ENCODE peak calls at places on chromosomes 1 and 21, in six cellular contexts. I is fibroblast of lung, B is Karpas-422, X is K562, E is SK-N-SH, R is HCT116. O is an unnamed sample.

GRCh38 chr1:7594714-7595295 is 176.3 kb upstream of the VAMP3 start:
- DNase-seq in I (no peak), B (no peak), X (no peak), E (no peak), R (no peak), O (no peak)

GRCh38 chr1:211625040-211625439 is 46.1 kb upstream of the SLC30A1 start:
- DNase-seq in I (peak; percentile 54), B (peak; percentile 71), X (peak; percentile 48), E (peak; percentile 48), R (no peak), O (no peak)

GRCh38 chr21:44051462-44051941 is 39.4 kb downstream of the TRAPPC10 start:
- DNase-seq in I (peak; percentile 52), B (no peak), X (no peak), E (no peak), R (no peak), O (no peak)

GRCh38 chr21:36692125-36692843 is 6.6 kb upstream of the SIM2 start:
- DNase-seq in I (no peak), B (no peak), X (no peak), E (no peak), R (no peak), O (no peak)

GRCh38 chr1:164823486-164824279 is 264.7 kb downstream of the PBX1 start:
- DNase-seq in I (peak; percentile 81), B (no peak), X (no peak), E (no peak), R (no peak), O (no peak)

GRCh38 chr1:119603695-119604094 is 44.4 kb downstream of the ZNF697 start:
- DNase-seq in I (no peak), B (no peak), X (no peak), E (no peak), R (no peak), O (no peak)

GRCh38 chr1:111735858-111736544 is 3.2 kb downstream of the INKA2 start:
- DNase-seq in I (peak; percentile 83), B (no peak), X (no peak), E (no peak), R (no peak), O (no peak)

GRCh38 chr1:160376525-160377131 is 9.8 kb downstream of the NHLH1 start:
- DNase-seq in I (peak; percentile 81), B (peak; percentile 88), X (peak; percentile 72), E (peak; percentile 79), R (peak; percentile 61), O (no peak)

GRCh38 chr1:85495556-85495955 is 30.6 kb upstream of the DDAH1 start:
- DNase-seq in I (no peak), B (no peak), X (no peak), E (no peak), R (peak; percentile 19), O (peak; percentile 73)

GRCh38 chr1:115031595-115031994 is 2.0 kb downstream of the TSHB start:
- DNase-seq in I (no peak), B (no peak), X (no peak), E (no peak), R (no peak), O (no peak)

GRCh38 chr1:50970508-50970885 is 452 bp downstream of the CDKN2C start:
- DNase-seq in I (no peak), B (no peak), X (no peak), E (no peak), R (no peak), O (no peak)

GRCh38 chr1:230823835-230824485 is 44.4 kb downstream of the C1orf198 start:
- DNase-seq in I (no peak), B (no peak), X (no peak), E (no peak), R (no peak), O (no peak)

GRCh38 chr1:9293512-9294439 is 1.1 kb downstream of the SPSB1 start:
- DNase-seq in I (peak; percentile 64), B (no peak), X (peak; percentile 61), E (peak; percentile 79), R (no peak), O (no peak)

GRCh38 chr1:116379057-116379630 is 6.1 kb downstream of the ATP1A1 start:
- DNase-seq in I (no peak), B (no peak), X (no peak), E (no peak), R (no peak), O (no peak)

GRCh38 chr21:46124083-46124925 is 26.4 kb downstream of the COL6A2 start:
- DNase-seq in I (no peak), B (no peak), X (no peak), E (peak; percentile 20), R (no peak), O (no peak)

GRCh38 chr1:59549903-59550302 is 253.0 kb downstream of the FGGY start:
- DNase-seq in I (peak; percentile 91), B (no peak), X (no peak), E (no peak), R (no peak), O (no peak)

GRCh38 chr1:69029649-69030048 is 532.8 kb upstream of the DEPDC1 start:
- DNase-seq in I (no peak), B (no peak), X (no peak), E (no peak), R (no peak), O (peak; percentile 2)

GRCh38 chr1:70436617-70437236 is 25.7 kb downstream of the CTH start:
- DNase-seq in I (peak; percentile 68), B (peak; percentile 70), X (no peak), E (no peak), R (no peak), O (no peak)

GRCh38 chr1:235411489-235412486 is 44.6 kb downstream of the TBCE start:
- DNase-seq in I (no peak), B (no peak), X (no peak), E (no peak), R (no peak), O (no peak)

GRCh38 chr1:107379826-107380225 is 239.0 kb downstream of the NTNG1 start:
- DNase-seq in I (no peak), B (no peak), X (no peak), E (no peak), R (no peak), O (no peak)

GRCh38 chr1:170594227-170594626 is 62.3 kb downstream of the GORAB start:
- DNase-seq in I (no peak), B (no peak), X (no peak), E (no peak), R (no peak), O (no peak)

GRCh38 chr1:227764019-227764391 is 28.8 kb downstream of the SNAP47 start:
- DNase-seq in I (no peak), B (no peak), X (no peak), E (no peak), R (no peak), O (peak; percentile 81)
- H3K27ac ChIP-seq in I (no peak overlapping the region), B (no peak overlapping the region), X (no peak overlapping the region), E (no peak overlapping the region), R (peak overlapping the region; percentile 44), O (no peak overlapping the region)

DNA sequence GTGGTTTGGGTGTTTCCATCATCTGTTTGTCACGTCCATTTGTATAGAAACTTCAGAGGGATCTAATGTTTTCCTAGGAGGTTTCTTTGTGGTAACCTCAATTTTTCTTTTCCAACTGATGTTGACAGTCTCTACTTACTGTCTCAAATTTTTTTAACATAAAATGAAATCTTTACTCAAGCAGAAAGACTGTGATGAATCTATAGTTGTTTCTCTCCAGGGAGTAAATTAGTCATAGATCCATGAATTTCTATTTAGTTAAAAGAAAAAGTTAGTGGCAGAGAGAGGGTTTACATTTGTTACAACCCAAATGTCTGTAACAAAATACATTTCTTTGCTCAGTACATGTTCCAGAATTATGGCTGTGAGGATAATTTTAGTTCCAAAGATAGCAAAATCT is 161.6 kb downstream of the DISP1 start:
- DNase-seq in I (peak; percentile 23), B (no peak), X (no peak), E (no peak), R (no peak), O (no peak)
- H3K9ac ChIP-seq in I (no peak overlapping the region), B (no peak overlapping the region), X (no peak overlapping the region), E (no peak overlapping the region), R (no peak overlapping the region), O (no peak overlapping the region)

GRCh38 chr21:42117229-42118048 is 46.3 kb downstream of the UMODL1 start:
- DNase-seq in I (peak; percentile 79), B (peak; percentile 88), X (peak; percentile 88), E (peak; percentile 83), R (peak; percentile 54), O (no peak)

GRCh38 chr21:42120056-42120903 is 49.2 kb downstream of the UMODL1 start:
- DNase-seq in I (no peak), B (peak; percentile 91), X (no peak), E (no peak), R (no peak), O (no peak)

GRCh38 chr21:42118901-42119300 is 47.8 kb downstream of the UMODL1 start:
- DNase-seq in I (no peak), B (peak; percentile 47), X (no peak), E (peak; percentile 58), R (no peak), O (no peak)

GRCh38 chr21:42120904-42121535 is 49.9 kb downstream of the UMODL1 start:
- DNase-seq in I (no peak), B (peak; percentile 81), X (no peak), E (no peak), R (no peak), O (no peak)

DNA sequence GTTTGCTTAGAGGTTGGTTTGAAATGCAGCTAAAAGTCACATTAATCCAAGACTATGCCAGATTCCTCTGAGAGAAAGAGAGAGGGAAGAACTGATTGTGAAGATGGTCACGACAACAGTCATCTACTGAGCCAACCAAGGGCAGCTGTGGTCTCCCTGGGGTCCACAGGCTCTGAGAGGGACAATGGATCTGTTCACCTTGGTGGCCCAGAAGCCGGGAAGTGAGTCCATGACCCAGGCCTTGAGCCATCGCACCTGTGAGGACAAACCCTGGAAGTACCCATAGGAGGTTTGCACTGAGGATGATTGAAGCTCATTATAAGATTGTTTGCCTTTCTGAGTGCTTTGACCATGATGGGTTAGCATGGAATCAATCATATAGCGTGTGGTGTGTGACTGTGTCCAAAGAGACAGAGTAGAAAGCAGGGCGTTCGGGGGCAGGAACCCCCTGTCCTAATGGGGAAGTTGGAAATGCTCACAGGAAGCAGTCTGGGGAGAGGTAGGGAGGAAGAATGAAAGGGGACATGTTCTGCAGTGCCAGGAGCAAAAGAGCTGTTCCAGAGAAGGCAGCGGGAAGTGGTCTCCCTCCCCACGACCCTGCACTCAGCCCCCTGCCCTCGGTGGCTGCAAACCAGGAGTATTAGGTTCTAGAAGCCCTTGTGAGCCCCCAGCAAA is 47.1 kb downstream of the UMODL1 start:
- DNase-seq in I (no peak), B (no peak), X (no peak), E (no peak), R (no peak), O (no peak)
- H3K27ac ChIP-seq in I (no peak overlapping the region), B (no peak overlapping the region), X (no peak overlapping the region), E (no peak overlapping the region), R (no peak overlapping the region), O (no peak overlapping the region)

DNA sequence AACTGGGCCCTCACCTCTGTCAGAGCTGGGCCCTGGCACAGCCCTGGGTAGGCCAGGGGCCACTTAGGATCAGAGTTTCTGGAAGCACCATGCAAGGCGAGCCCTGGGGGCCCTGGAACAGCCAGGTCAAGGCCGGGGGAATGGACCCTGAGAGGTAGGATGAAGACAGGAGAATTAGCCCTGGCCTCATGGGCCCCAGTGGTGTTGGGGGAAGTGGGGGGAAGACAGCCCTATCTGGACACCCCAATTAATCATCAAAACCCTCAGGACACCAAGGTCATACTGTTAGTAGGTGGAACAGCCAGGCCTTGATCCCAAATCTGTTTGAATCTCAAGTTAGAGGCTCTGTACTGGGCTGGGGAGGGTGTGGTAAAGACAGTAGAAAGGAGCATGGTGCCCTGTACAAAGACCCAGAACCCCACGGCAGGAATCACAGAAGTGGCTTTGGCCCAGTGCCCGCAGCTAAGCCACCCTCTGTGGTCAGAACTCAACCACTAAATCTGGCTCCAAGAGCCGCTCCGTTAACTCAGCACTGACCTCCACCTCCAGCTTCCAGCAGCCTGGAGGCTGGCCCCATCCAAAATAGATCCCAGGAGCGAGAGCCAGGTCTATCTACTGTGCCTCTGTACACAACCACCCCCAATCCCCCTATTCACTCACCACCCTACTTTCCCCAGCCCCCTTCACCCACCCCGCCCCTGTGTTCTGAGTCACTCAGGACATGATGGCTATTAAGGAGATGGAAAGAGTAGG is 14.0 kb upstream of the TRIM63 start:
- DNase-seq in I (no peak), B (no peak), X (peak; percentile 51), E (no peak), R (no peak), O (no peak)
- H3K9ac ChIP-seq in I (no peak overlapping the region), B (no peak overlapping the region), X (peak overlapping the region; percentile 82), E (no peak overlapping the region), R (no peak overlapping the region), O (no peak overlapping the region)

O was measured in keratinocyte.